ENCODE peak calls at places on chromosome 19, in eight cellular contexts. Z is astrocyte of the cerebellum; D is nephron progenitor cell; Q is PC-9; I is cardiac muscle cell; K is HepG2; N is natural killer cell; P is CD8-positive, alpha-beta T cell. A is an unnamed sample.

GRCh38 chr19:5452594-5453565 is 2.3 kb upstream of the ZNRF4 start:
- DNase-seq in I (no peak), P (no peak), Q (no peak), D (no peak), K (peak; percentile 44), Z (no peak), N (no peak), A (no peak)

GRCh38 chr19:5339470-5339949 is 1.1 kb downstream of the PTPRS start:
- DNase-seq in N (no peak), K (no peak), Q (no peak), Z (no peak), D (peak; percentile 56), I (no peak), P (peak; percentile 23), A (no peak)

GRCh38 chr19:2157452-2157851 is 6.1 kb upstream of the AP3D1 start:
- DNase-seq in I (no peak), Z (no peak), K (no peak), Q (no peak), N (no peak), D (no peak), P (no peak), A (no peak)

GRCh38 chr19:13681509-13681908 is 82.8 kb upstream of the MRI1 start:
- DNase-seq in Q (peak; percentile 35), N (no peak), K (no peak), I (no peak), D (no peak), P (no peak), Z (no peak), A (no peak)

GRCh38 chr19:48815870-48816501 is 5.2 kb upstream of the BCAT2 start:
- DNase-seq in N (no peak), Z (no peak), I (peak; percentile 58), D (no peak), K (peak; percentile 86), P (no peak), Q (peak; percentile 54), A (no peak)

GRCh38 chr19:3880471-3881271 is at the start of gene ATCAY:
- DNase-seq in N (no peak), K (no peak), D (peak; percentile 52), Q (no peak), P (no peak), Z (no peak), I (peak; percentile 27), A (no peak)

GRCh38 chr19:8609210-8610040 is 1.1 kb downstream of the ADAMTS10 start:
- DNase-seq in Q (no peak), N (peak; percentile 38), P (peak; percentile 31), K (peak; percentile 32), I (peak; percentile 68), D (peak; percentile 69), Z (peak; percentile 32), A (peak; percentile 69)

GRCh38 chr19:34963531-34964406 is at the start of gene ZNF792:
- DNase-seq in P (peak; percentile 43), Q (no peak), K (peak; percentile 56), D (peak; percentile 79), N (peak; percentile 40), I (peak; percentile 88), Z (no peak), A (peak; percentile 87)

GRCh38 chr19:1616396-1616795 is 11.1 kb upstream of the UQCR11 start:
- DNase-seq in D (no peak), N (no peak), Z (no peak), I (no peak), Q (no peak), K (no peak), P (no peak), A (no peak)

GRCh38 chr19:38020331-38020730 is 113.3 kb downstream of the SIPA1L3 start:
- DNase-seq in Q (no peak), D (no peak), P (no peak), N (no peak), I (no peak), Z (no peak), K (no peak), A (no peak)

GRCh38 chr19:51019544-51019925 is at the start of gene KLK10:
- DNase-seq in Q (no peak), K (no peak), N (no peak), D (no peak), P (no peak), I (no peak), Z (no peak), A (no peak)

GRCh38 chr19:38793186-38793585 is 4.2 kb downstream of the LGALS7B start:
- DNase-seq in D (no peak), Z (no peak), I (no peak), Q (peak; percentile 48), K (no peak), N (no peak), P (no peak), A (no peak)

GRCh38 chr19:16777811-16778210 is 51.4 kb upstream of the SIN3B start:
- DNase-seq in D (no peak), Z (no peak), I (no peak), K (no peak), N (no peak), Q (no peak), P (no peak), A (no peak)

GRCh38 chr19:927044-927706 is 1.3 kb downstream of the ARID3A start:
- DNase-seq in N (no peak), K (peak; percentile 85), I (peak; percentile 79), Q (no peak), D (peak; percentile 75), Z (no peak), P (no peak), A (peak; percentile 64)

GRCh38 chr19:34254552-34255432 is at the start of gene GARRE1:
- DNase-seq in I (peak; percentile 70), Q (no peak), D (peak; percentile 60), K (no peak), N (peak; percentile 55), P (peak; percentile 87), Z (no peak), A (peak; percentile 61)

GRCh38 chr19:45911291-45911690 is 3.3 kb downstream of the NANOS2 start:
- DNase-seq in Z (no peak), I (peak; percentile 18), D (no peak), Q (no peak), P (no peak), N (no peak), K (peak; percentile 71), A (no peak)

GRCh38 chr19:45918721-45919120 is 4.1 kb upstream of the NANOS2 start:
- DNase-seq in I (no peak), P (no peak), K (no peak), Q (no peak), N (no peak), D (no peak), Z (no peak), A (no peak)

GRCh38 chr19:45908956-45909355 is 5.6 kb downstream of the NANOS2 start:
- DNase-seq in K (no peak), I (no peak), D (no peak), N (no peak), P (no peak), Q (no peak), Z (no peak), A (no peak)

GRCh38 chr19:45917421-45918091 is 3.0 kb upstream of the NANOS2 start:
- DNase-seq in D (no peak), P (no peak), Q (no peak), N (no peak), Z (no peak), I (no peak), K (no peak), A (no peak)

DNA sequence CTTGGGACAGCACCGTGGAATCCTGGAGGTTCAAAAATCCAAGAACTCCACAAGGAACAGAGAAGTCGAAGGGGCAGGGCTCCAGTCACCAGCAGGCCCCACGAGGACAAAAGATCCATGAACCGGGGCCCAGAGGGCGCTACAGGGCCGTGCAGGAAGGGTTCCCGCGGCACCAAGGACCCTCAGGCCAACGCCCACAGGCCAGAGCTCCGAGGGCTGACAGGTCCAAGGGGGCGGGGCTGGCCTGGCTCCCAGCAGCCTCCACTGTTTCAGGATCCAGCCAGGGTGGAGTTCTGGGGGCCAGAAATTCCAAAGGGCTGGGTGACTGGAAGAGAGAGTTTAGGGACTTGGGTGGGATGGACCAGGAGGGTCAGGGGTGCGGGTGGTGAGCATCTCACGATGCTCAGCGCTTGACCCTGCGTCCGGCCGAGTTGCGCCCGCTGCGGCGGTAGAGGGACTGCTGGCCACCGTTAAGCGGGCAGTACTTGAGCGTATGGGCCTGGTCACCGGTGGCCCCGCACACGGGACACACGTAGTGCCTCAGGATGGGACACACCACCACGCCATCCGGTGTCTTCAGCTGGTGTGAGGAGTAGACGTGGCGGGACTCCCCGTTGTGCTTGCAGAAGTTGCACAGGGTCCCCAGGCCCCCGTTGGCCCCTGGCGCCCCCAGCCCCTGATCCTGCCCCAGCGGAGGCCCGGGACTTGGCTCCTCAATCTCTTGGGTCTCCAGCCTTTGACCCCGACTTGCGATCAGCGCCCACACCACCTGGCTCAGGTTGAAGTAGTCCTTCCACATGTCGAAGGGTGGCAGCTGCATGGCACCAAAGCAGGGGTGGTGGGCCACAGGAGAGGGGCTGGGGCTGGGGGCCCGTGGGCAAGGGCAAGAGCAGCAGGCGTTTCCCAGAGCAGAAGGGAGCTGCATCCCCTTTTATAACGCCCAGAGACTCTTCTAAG is at the start of gene NANOS2:
- DNase-seq in Z (no peak), Q (no peak), N (no peak), D (peak; percentile 51), P (no peak), I (peak; percentile 69), K (peak; percentile 50), A (peak; percentile 68)
- TF ChIP-seq CTCF in Z (no peak), Q (peak; percentile 40), N (no peak), D (peak; percentile 19), P (no peak), I (no peak), K (peak; percentile 71), A (no peak)

GRCh38 chr19:12364391-12365093 is 941 bp downstream of the ZNF442 start:
- DNase-seq in N (no peak), D (peak; percentile 29), Z (no peak), K (no peak), Q (no peak), I (peak; percentile 27), P (peak; percentile 9), A (no peak)

GRCh38 chr19:12365094-12365371 is 450 bp downstream of the ZNF442 start:
- DNase-seq in K (no peak), N (no peak), P (peak; percentile 9), D (no peak), Q (no peak), Z (no peak), I (no peak), A (no peak)

GRCh38 chr19:12365372-12366162 is at the start of gene ZNF442:
- DNase-seq in Q (peak; percentile 78), P (peak; percentile 84), N (peak; percentile 75), I (peak; percentile 100), D (peak; percentile 96), K (peak; percentile 99), Z (peak; percentile 90), A (peak; percentile 91)
- TF ChIP-seq CTCF in Q (no peak), P (no peak), N (no peak), I (peak; percentile 81), D (peak; percentile 32), K (peak; percentile 86), Z (peak; percentile 69), A (no peak)

GRCh38 chr19:19530423-19530804 is 1.7 kb downstream of the YJEFN3 start:
- DNase-seq in Q (no peak), K (no peak), I (no peak), Z (no peak), D (no peak), N (no peak), P (no peak), A (no peak)
- TF ChIP-seq CTCF in Q (no peak), K (no peak), I (no peak), Z (no peak), D (no peak), N (no peak), P (no peak), A (no peak)

DNA sequence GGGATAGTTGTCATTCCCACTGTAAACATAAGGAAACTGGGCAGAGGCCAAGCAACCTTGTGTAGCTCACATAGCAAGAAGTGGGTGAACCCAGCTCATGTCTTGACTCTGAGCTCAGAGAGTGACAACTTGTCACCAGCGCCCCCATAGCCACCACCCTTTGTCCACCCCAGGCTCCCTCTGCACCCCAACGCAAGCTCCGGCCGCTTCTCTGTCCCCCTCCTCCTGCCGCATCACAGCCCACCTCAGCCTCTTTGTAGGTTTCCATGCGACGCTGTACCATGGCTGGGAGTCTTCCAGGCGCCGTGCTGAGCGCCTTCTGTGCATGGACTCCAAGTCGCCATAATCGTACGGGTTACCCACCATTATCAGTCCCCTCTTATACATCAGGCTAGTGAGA is 3.3 kb downstream of the GP6 start:
- DNase-seq in D (no peak), N (no peak), Q (no peak), Z (no peak), K (no peak), P (no peak), I (no peak), A (no peak)
- TF ChIP-seq CTCF in D (no peak), N (no peak), Q (no peak), Z (no peak), K (no peak), P (no peak), I (no peak), A (no peak)

A was measured in endothelial cell.